ENCODE peak calls at places on chromosomes 6 and 20, in ten cellular contexts. R is stimulated activated CD8-positive, alpha-beta memory T cell treated with anti-CD3 and anti-CD28 coated beads, Interleukin-7, amount 100 ng/mL, for 48 hours; P is breast epithelium; N is nephron progenitor cell; E is GM20000; Q is NCI-H774; J is T-cell; G is astrocyte; D is stimulated activated CD4-positive, alpha-beta T cell treated with anti-CD3 and anti-CD28 coated beads, Interleukin-12 subunit alpha, Interleukin-12 subunit beta, amount 100 ng/mL, for 48 hours; C is hippocampal formation. V is an unnamed sample.

GRCh38 chr6:143061597-143062385 is 1.1 kb downstream of the AIG1 start:
- DNase-seq in C (no peak), P (no peak), E (no peak), Q (no peak), R (no peak), N (no peak), G (peak; percentile 16), D (no peak), J (no peak), V (no peak)

GRCh38 chr6:20038805-20039204 is 173.5 kb downstream of the MBOAT1 start:
- DNase-seq in D (no peak), R (no peak), C (no peak), P (no peak), Q (no peak), N (no peak), E (no peak), J (no peak), G (peak; percentile 28), V (peak; percentile 24)

GRCh38 chr20:58169441-58169840 is 59.0 kb downstream of the ANKRD60 start:
- DNase-seq in C (no peak), D (no peak), P (no peak), G (peak; percentile 92), J (no peak), N (no peak), Q (no peak), E (no peak), R (no peak), V (peak; percentile 70)

GRCh38 chr20:22217712-22218352 is 366.5 kb downstream of the FOXA2 start:
- DNase-seq in N (no peak), Q (no peak), P (no peak), J (no peak), G (no peak), R (no peak), C (no peak), D (no peak), E (no peak), V (no peak)

GRCh38 chr20:50870572-50871161 is 60.6 kb downstream of the ADNP start:
- DNase-seq in Q (no peak), D (no peak), J (no peak), E (no peak), G (peak; percentile 39), P (no peak), R (no peak), C (no peak), N (peak; percentile 88), V (peak; percentile 62)

GRCh38 chr6:17703256-17703694 is 3.5 kb downstream of the NUP153 start:
- DNase-seq in D (no peak), P (peak; percentile 29), J (no peak), Q (no peak), R (no peak), G (peak; percentile 83), N (no peak), E (no peak), C (no peak), V (peak; percentile 74)

GRCh38 chr6:30361661-30362060 is 16.7 kb downstream of the RPP21 start:
- DNase-seq in P (no peak), N (no peak), G (no peak), Q (no peak), R (no peak), J (no peak), C (no peak), D (no peak), E (no peak), V (no peak)

GRCh38 chr20:20894753-20895152 is 182.3 kb upstream of the RALGAPA2 start:
- DNase-seq in D (no peak), Q (no peak), J (no peak), E (no peak), P (no peak), C (no peak), N (no peak), R (no peak), G (no peak), V (no peak)

GRCh38 chr6:162343902-162344226 is 383.7 kb downstream of the PRKN start:
- DNase-seq in N (no peak), J (no peak), C (no peak), P (no peak), R (no peak), D (no peak), G (peak; percentile 40), Q (no peak), E (no peak), V (no peak)

GRCh38 chr6:119620846-119621570 is 271.4 kb upstream of the MAN1A1 start:
- DNase-seq in C (no peak), Q (no peak), P (no peak), J (no peak), N (no peak), G (peak; percentile 95), R (no peak), E (no peak), D (no peak), V (peak; percentile 88)

GRCh38 chr20:51156041-51156795 is 133.3 kb upstream of the KCNG1 start:
- DNase-seq in P (peak; percentile 49), D (no peak), E (no peak), Q (no peak), R (no peak), G (peak; percentile 20), N (no peak), C (no peak), J (no peak), V (peak; percentile 77)

GRCh38 chr20:4544765-4545164 is 176.9 kb upstream of the PRND start:
- DNase-seq in J (no peak), D (no peak), N (no peak), G (peak; percentile 73), P (no peak), R (no peak), Q (no peak), C (no peak), E (no peak), V (peak; percentile 47)

GRCh38 chr6:130560231-130560630 is 194.4 kb downstream of the TMEM200A start:
- DNase-seq in P (no peak), E (no peak), G (peak; percentile 18), C (no peak), J (no peak), R (no peak), N (no peak), D (no peak), Q (no peak), V (peak; percentile 30)

GRCh38 chr6:72746276-72746675 is 124.4 kb downstream of the KCNQ5 start:
- DNase-seq in E (no peak), C (no peak), P (no peak), G (peak; percentile 66), N (no peak), R (no peak), D (no peak), J (no peak), Q (no peak), V (no peak)

GRCh38 chr20:34938466-34939163 is 17.0 kb downstream of the GSS start:
- DNase-seq in N (no peak), E (no peak), Q (no peak), C (peak; percentile 28), J (no peak), P (peak; percentile 55), D (no peak), G (no peak), R (no peak), V (no peak)

GRCh38 chr6:388202-388903 is 3.2 kb upstream of the IRF4 start:
- DNase-seq in P (no peak), C (no peak), R (no peak), D (no peak), E (no peak), N (no peak), Q (no peak), J (no peak), G (no peak), V (no peak)

GRCh38 chr6:106702451-106703110 is 73.2 kb downstream of the QRSL1 start:
- DNase-seq in D (no peak), E (peak; percentile 76), C (no peak), P (no peak), Q (peak; percentile 96), J (no peak), R (no peak), G (no peak), N (no peak), V (no peak)

GRCh38 chr6:20492099-20492498 is 42.2 kb upstream of the CDKAL1 start:
- DNase-seq in R (no peak), Q (no peak), D (no peak), E (no peak), C (no peak), N (no peak), P (no peak), J (no peak), G (no peak), V (no peak)

GRCh38 chr20:237479-237878 is 10.4 kb downstream of the DEFB129 start:
- DNase-seq in D (peak; percentile 16), P (no peak), C (no peak), R (peak; percentile 1), N (no peak), Q (no peak), E (peak; percentile 33), G (no peak), J (peak; percentile 1), V (peak; percentile 2)

GRCh38 chr6:140079328-140079727 is 704.9 kb upstream of the CITED2 start:
- DNase-seq in R (no peak), G (peak; percentile 84), E (no peak), D (no peak), J (no peak), Q (no peak), N (no peak), C (no peak), P (no peak), V (peak; percentile 98)

GRCh38 chr20:2703716-2704475 is 11.3 kb downstream of the EBF4 start:
- DNase-seq in R (no peak), D (no peak), C (no peak), Q (no peak), P (no peak), E (no peak), N (no peak), J (no peak), G (no peak), V (no peak)

GRCh38 chr6:140036176-140036575 is 661.7 kb upstream of the CITED2 start:
- DNase-seq in P (no peak), R (no peak), J (no peak), E (no peak), D (no peak), C (no peak), Q (no peak), N (no peak), G (no peak), V (no peak)

GRCh38 chr6:14924126-14925024 is 321.5 kb upstream of the JARID2 start:
- DNase-seq in D (no peak), J (no peak), R (no peak), Q (peak; percentile 14), C (no peak), G (no peak), P (no peak), N (peak; percentile 68), E (no peak), V (peak; percentile 21)

GRCh38 chr20:10626896-10627295 is 46.9 kb downstream of the JAG1 start:
- DNase-seq in Q (no peak), D (no peak), R (no peak), P (no peak), C (no peak), E (no peak), N (no peak), G (no peak), J (no peak), V (peak; percentile 37)

GRCh38 chr6:136113736-136114173 is 136.4 kb downstream of the MTFR2 start:
- DNase-seq in C (no peak), D (no peak), Q (peak; percentile 97), J (no peak), P (no peak), R (no peak), N (peak; percentile 17), G (peak; percentile 63), E (no peak), V (peak; percentile 95)

GRCh38 chr6:17477356-17477755 is 84.0 kb downstream of the CAP2 start:
- DNase-seq in E (no peak), G (no peak), N (no peak), C (no peak), J (no peak), P (no peak), D (no peak), R (no peak), Q (no peak), V (no peak)

GRCh38 chr20:47670913-47671312 is 114.4 kb downstream of the SULF2 start:
- DNase-seq in R (no peak), G (no peak), J (no peak), Q (no peak), E (no peak), C (no peak), D (no peak), N (no peak), P (no peak), V (no peak)

GRCh38 chr6:104143757-104144156 is 716.0 kb downstream of the HACE1 start:
- DNase-seq in Q (no peak), E (no peak), N (no peak), D (no peak), J (no peak), P (no peak), R (no peak), G (no peak), C (no peak), V (no peak)